ENCODE peak calls at places on chromosome 10, in seven cellular contexts. S is HepG2; F is CD4-positive, CD25-positive, alpha-beta regulatory T cell; K is activated CD4-positive, alpha-beta T cell treated with anti-CD3 and anti-CD28 coated beads for 36 hours; M is activated CD8-positive, alpha-beta memory T cell treated with anti-CD3 and anti-CD28 coated beads, Interleukin-2, amount 10 ng/mL, durations not matched to agents 7 days and 5 days; P is heart right ventricle; N is CD4-positive, alpha-beta T cell. E is an unnamed sample.

GRCh38 chr10:130416334-130416950 is 280.3 kb downstream of the GLRX3 start:
- ATAC-seq in S (no peak), F (no peak), K (no peak), M (no peak), P (no peak), N (no peak), E (no peak)

GRCh38 chr10:77889277-77889903 is 37.2 kb downstream of the DLG5 start:
- ATAC-seq in S (peak), F (no peak), K (no peak), M (no peak), P (peak), N (no peak), E (no peak)

GRCh38 chr10:89147256-89147655 is 59.9 kb downstream of the CH25H start:
- ATAC-seq in S (no peak), F (no peak), K (no peak), M (no peak), P (no peak), N (no peak), E (no peak)

GRCh38 chr10:9091515-9092093 is 1037.1 kb downstream of the GATA3 start:
- ATAC-seq in S (no peak), F (peak), K (peak), M (peak), P (no peak), N (peak), E (peak)

GRCh38 chr10:50346947-50347346 is 95.6 kb upstream of the ASAH2 start:
- ATAC-seq in S (no peak), F (no peak), K (no peak), M (no peak), P (no peak), N (no peak), E (no peak)

GRCh38 chr10:92822060-92822634 is 26.2 kb upstream of the EXOC6 start:
- ATAC-seq in S (no peak), F (no peak), K (no peak), M (no peak), P (peak), N (no peak), E (peak)

GRCh38 chr10:121573541-121573941 is 24.7 kb downstream of the FGFR2 start:
- ATAC-seq in S (no peak), F (no peak), K (no peak), M (no peak), P (no peak), N (no peak), E (no peak)

GRCh38 chr10:91709394-91709798 is 76.5 kb upstream of the PPP1R3C start:
- ATAC-seq in S (no peak), F (no peak), K (no peak), M (no peak), P (no peak), N (no peak), E (no peak)

GRCh38 chr10:23694921-23695824 is 256.3 kb downstream of the OTUD1 start:
- ATAC-seq in S (peak), F (no peak), K (peak), M (no peak), P (no peak), N (no peak), E (no peak)

GRCh38 chr10:30114871-30115270 is 55.5 kb upstream of the JCAD start:
- ATAC-seq in S (no peak), F (no peak), K (no peak), M (no peak), P (no peak), N (no peak), E (no peak)

GRCh38 chr10:60000747-60001146 is 94.4 kb upstream of the CCDC6 start:
- ATAC-seq in S (no peak), F (peak), K (peak), M (no peak), P (no peak), N (no peak), E (peak)

GRCh38 chr10:50219200-50219599 is 32.1 kb downstream of the ASAH2 start:
- ATAC-seq in S (peak), F (no peak), K (no peak), M (no peak), P (no peak), N (no peak), E (no peak)

GRCh38 chr10:114879093-114879492 is 57.5 kb downstream of the FHIP2A start:
- ATAC-seq in S (no peak), F (no peak), K (no peak), M (no peak), P (no peak), N (no peak), E (no peak)

E was measured in activated T-helper 17 cell treated with anti-CD3 and anti-CD28 coated beads, Interleukin-2, amount 50 U/mL, for 72 hours.